ENCODE peak calls at places on chromosomes 5 and 9, in seven cellular contexts. H, K, J, R, D, B and U are unnamed samples.

GRCh38 chr5:127844631-127845030 is 141.4 kb downstream of the CCDC192 start:
- DNase-seq in H (no peak), D (peak; percentile 81), R (no peak), K (no peak), B (peak; percentile 69), J (peak; percentile 52), U (peak; percentile 28)

GRCh38 chr9:94948567-94949235 is 222.2 kb downstream of the AOPEP start:
- DNase-seq in R (no peak), J (no peak), B (no peak), H (no peak), K (no peak), D (no peak), U (no peak)

GRCh38 chr5:162190-162564 is 29.1 kb upstream of the LRRC14B start:
- DNase-seq in B (no peak), R (no peak), K (no peak), D (no peak), J (no peak), H (no peak), U (no peak)

GRCh38 chr5:84290161-84290560 is 94.5 kb downstream of the EDIL3 start:
- DNase-seq in B (no peak), R (no peak), K (peak; percentile 62), J (no peak), D (no peak), H (peak; percentile 51), U (peak; percentile 59)

GRCh38 chr9:114988962-114989599 is 58.7 kb upstream of the TNFSF8 start:
- DNase-seq in B (no peak), R (no peak), D (no peak), H (no peak), J (no peak), K (no peak), U (no peak)

GRCh38 chr5:80937591-80937990 is 22.6 kb upstream of the RASGRF2 start:
- DNase-seq in H (no peak), K (no peak), R (no peak), D (no peak), J (no peak), B (no peak), U (peak; percentile 28)

GRCh38 chr5:14851999-14852526 is 19.5 kb downstream of the ANKH start:
- DNase-seq in K (no peak), D (no peak), B (no peak), H (no peak), J (no peak), R (no peak), U (no peak)

GRCh38 chr5:332843-333242 is 11.3 kb downstream of the AHRR start:
- DNase-seq in K (no peak), B (no peak), J (no peak), R (no peak), H (no peak), D (no peak), U (no peak)

GRCh38 chr5:8740595-8740994 is 805.3 kb downstream of the SEMA5A start:
- DNase-seq in H (no peak), R (no peak), D (no peak), K (no peak), J (no peak), B (no peak), U (no peak)

GRCh38 chr9:114181583-114182409 is 26.5 kb downstream of the COL27A1 start:
- DNase-seq in D (peak; percentile 73), J (no peak), H (no peak), B (no peak), K (no peak), R (peak; percentile 36), U (no peak)

GRCh38 chr9:16704489-16705111 is 165.9 kb downstream of the BNC2 start:
- DNase-seq in R (no peak), J (peak; percentile 43), B (no peak), D (peak; percentile 54), H (no peak), K (no peak), U (no peak)

GRCh38 chr9:114249424-114250234 is 73.3 kb upstream of the ORM1 start:
- DNase-seq in H (no peak), K (no peak), R (no peak), J (no peak), B (no peak), D (no peak), U (no peak)

GRCh38 chr5:132867046-132867451 is 607 bp downstream of the UQCRQ start:
- DNase-seq in R (no peak), H (no peak), B (no peak), K (no peak), J (no peak), D (no peak), U (no peak)

GRCh38 chr9:124297553-124297905 is 39.8 kb downstream of the NEK6 start:
- DNase-seq in R (peak; percentile 80), H (peak; percentile 98), D (peak; percentile 93), B (peak; percentile 85), K (peak; percentile 99), J (peak; percentile 65), U (peak; percentile 95)

GRCh38 chr9:119349548-119349947 is 19.7 kb downstream of the BRINP1 start:
- DNase-seq in B (no peak), K (no peak), R (no peak), J (peak; percentile 75), H (no peak), D (no peak), U (no peak)
- H3K4me3 ChIP-seq in B (no peak overlapping the region), K (no peak overlapping the region), R (no peak overlapping the region), J (peak overlapping the region; percentile 10), H (no peak overlapping the region), D (no peak overlapping the region), U (no peak overlapping the region)

GRCh38 chr5:1507457-1507856 is 16.3 kb downstream of the LPCAT1 start:
- DNase-seq in H (no peak), B (no peak), J (no peak), K (no peak), D (peak; percentile 28), R (peak; percentile 78), U (no peak)
- TF ChIP-seq CTCF in H (no peak), B (no peak), J (no peak), K (no peak), D (no peak), R (no peak), U (no peak)

DNA sequence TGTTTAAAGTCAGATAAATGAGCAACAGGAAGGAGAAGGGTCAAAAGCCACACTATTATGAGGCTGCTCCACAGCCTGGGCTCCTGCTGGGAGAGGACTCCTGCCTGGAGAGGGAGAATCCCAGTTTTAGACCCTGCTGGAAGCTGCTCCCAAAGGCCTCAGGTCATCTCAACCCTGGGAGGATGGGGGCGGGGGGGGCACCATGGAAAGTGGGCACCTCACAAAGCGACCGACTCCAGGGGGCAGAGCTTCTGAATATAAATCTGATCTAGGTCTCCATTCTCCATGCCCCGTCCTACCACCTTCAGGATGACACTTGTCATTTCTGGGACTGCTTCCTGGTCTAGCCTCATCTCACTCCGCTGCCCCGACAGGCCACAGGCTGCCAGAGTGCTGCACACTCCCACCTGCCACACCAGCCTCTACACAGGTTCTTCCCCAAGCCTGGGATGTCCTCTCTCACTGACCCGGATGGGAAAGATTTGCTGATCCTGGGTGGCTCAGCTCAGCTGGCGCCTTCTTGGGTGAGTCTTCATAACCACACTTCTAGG is 183.4 kb downstream of the GAPVD1 start:
- DNase-seq in K (no peak), B (no peak), H (no peak), D (no peak), R (no peak), J (no peak), U (no peak)
- H3K4me3 ChIP-seq in K (no peak overlapping the region), B (no peak overlapping the region), H (no peak overlapping the region), D (no peak overlapping the region), R (no peak overlapping the region), J (no peak overlapping the region), U (no peak overlapping the region)

GRCh38 chr9:92986175-92987110 is 39.1 kb downstream of the FGD3 start:
- DNase-seq in D (no peak), J (no peak), B (no peak), R (no peak), H (peak; percentile 9), K (peak; percentile 14), U (no peak)
- TF ChIP-seq CTCF in D (peak; percentile 25), J (peak; percentile 16), B (no peak), R (peak; percentile 54), H (peak; percentile 50), K (peak; percentile 55), U (peak; percentile 45)

DNA sequence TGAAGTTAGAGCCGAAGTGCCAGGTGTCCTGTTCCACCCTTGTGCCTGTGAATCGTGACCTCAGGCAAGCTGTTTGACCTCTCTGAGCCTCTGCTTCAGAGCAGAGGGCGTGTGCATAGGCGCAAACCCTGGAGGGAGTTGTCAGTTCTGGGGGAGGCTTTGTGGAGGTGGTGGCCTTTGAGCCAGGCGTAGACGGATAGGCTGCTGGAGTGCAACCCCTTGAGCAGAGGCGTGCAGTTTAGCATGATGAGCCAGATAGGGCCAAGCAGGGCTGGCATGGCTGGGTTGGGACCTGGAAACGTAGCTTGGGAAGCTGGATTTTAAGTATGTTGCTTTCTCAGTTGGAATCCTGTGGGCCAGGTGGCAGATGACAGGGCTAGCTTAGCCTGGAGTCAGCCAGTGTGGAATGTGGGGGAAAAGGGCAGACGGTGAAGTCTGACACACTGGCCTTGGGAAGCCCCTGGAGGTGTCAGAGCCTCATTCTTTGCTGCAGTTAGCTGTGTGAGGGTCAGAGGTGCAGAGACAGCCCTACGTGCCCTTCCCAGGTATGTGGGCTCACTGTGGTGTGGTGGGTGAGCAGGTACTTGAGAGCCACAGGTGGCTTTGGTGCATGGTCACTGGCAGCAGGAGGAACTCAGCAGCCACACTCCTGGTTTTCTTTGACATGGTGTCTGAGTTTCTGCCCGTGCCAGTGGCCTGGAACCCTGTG is 93.4 kb downstream of the DAB2IP start:
- DNase-seq in B (no peak), K (no peak), H (no peak), J (peak; percentile 34), R (no peak), D (no peak), U (peak; percentile 20)
- H3K4me3 ChIP-seq in B (no peak overlapping the region), K (no peak overlapping the region), H (no peak overlapping the region), J (no peak overlapping the region), R (peak overlapping the region; percentile 65), D (peak overlapping the region; percentile 52), U (peak overlapping the region; percentile 55)

DNA sequence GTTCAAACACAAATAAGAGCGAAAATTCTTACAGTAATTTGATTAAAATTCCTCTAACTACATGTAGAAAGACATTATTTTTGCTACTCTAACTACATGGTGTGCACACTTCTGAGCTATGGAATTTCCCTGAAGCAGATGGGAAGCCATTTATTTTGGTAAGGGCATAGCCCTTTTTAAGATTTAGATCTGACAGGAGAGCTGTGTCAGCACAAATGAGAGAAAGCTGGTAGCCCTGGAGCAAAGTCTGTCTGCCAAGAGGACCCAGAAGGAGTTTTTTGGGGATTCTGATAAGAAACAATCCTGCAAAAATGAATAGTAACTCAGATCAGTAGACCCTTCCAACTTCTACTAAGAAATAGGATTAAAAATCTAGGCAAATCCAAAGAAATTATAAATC is 595.9 kb upstream of the MEF2C start:
- DNase-seq in H (no peak), J (no peak), D (no peak), B (no peak), R (no peak), K (no peak), U (no peak)
- TF ChIP-seq CTCF in H (no peak), J (no peak), D (no peak), B (no peak), R (no peak), K (no peak), U (no peak)